ENCODE peak calls at places on chromosomes 11 and 22, in seven cellular contexts. One of them, this sample, is unnamed.
A peak's percentile ranks its signal among the peaks of the same experiment; 100 is the strongest.

GRCh38 chr11:76161261-76161961 is 44.9 kb downstream of the WNT11 start:
- DNase-seq in GM12865: no peak
- DNase-seq in HEK293T: no peak
- DNase-seq in NCI-H1105 treated with DMSO at 0.1 percent for 48 hours: no peak
- DNase-seq in astrocyte of the hippocampus: peak; percentile 57
- DNase-seq in kidney glomerular epithelial cell: no peak
- DNase-seq in Peyer's patch: no peak
- DNase-seq in this sample: peak; percentile 33

GRCh38 chr11:662689-663274 is 25.7 kb downstream of the DRD4 start:
- DNase-seq in kidney glomerular epithelial cell: no peak
- DNase-seq in HEK293T: peak; percentile 70
- DNase-seq in NCI-H1105 treated with DMSO at 0.1 percent for 48 hours: peak; percentile 18
- DNase-seq in GM12865: peak; percentile 63
- DNase-seq in astrocyte of the hippocampus: peak; percentile 75
- DNase-seq in Peyer's patch: peak; percentile 61
- DNase-seq in this sample: peak; percentile 10

GRCh38 chr11:61778357-61778886 is 14.0 kb downstream of the TMEM258 start:
- DNase-seq in astrocyte of the hippocampus: no peak
- DNase-seq in NCI-H1105 treated with DMSO at 0.1 percent for 48 hours: no peak
- DNase-seq in HEK293T: no peak
- DNase-seq in Peyer's patch: no peak
- DNase-seq in kidney glomerular epithelial cell: no peak
- DNase-seq in GM12865: no peak
- DNase-seq in this sample: no peak

GRCh38 chr11:2585566-2586090 is 114.2 kb downstream of the KCNQ1OT1 start:
- DNase-seq in GM12865: no peak
- DNase-seq in astrocyte of the hippocampus: no peak
- DNase-seq in kidney glomerular epithelial cell: no peak
- DNase-seq in NCI-H1105 treated with DMSO at 0.1 percent for 48 hours: no peak
- DNase-seq in Peyer's patch: peak; percentile 4
- DNase-seq in HEK293T: no peak
- DNase-seq in this sample: no peak

GRCh38 chr11:73950869-73951710 is at the start of gene DNAJB13:
- DNase-seq in astrocyte of the hippocampus: peak; percentile 67
- DNase-seq in HEK293T: peak; percentile 78
- DNase-seq in GM12865: peak; percentile 72
- DNase-seq in NCI-H1105 treated with DMSO at 0.1 percent for 48 hours: peak; percentile 39
- DNase-seq in Peyer's patch: no peak
- DNase-seq in kidney glomerular epithelial cell: peak; percentile 46
- DNase-seq in this sample: no peak

GRCh38 chr11:81744336-81745116 is 989.1 kb downstream of the FAM181B start:
- DNase-seq in Peyer's patch: no peak
- DNase-seq in HEK293T: no peak
- DNase-seq in NCI-H1105 treated with DMSO at 0.1 percent for 48 hours: no peak
- DNase-seq in kidney glomerular epithelial cell: no peak
- DNase-seq in astrocyte of the hippocampus: no peak
- DNase-seq in GM12865: no peak
- DNase-seq in this sample: no peak

GRCh38 chr22:36562261-36562835 is 33.4 kb upstream of the EIF3D start:
- DNase-seq in Peyer's patch: no peak
- DNase-seq in kidney glomerular epithelial cell: no peak
- DNase-seq in GM12865: no peak
- DNase-seq in HEK293T: no peak
- DNase-seq in NCI-H1105 treated with DMSO at 0.1 percent for 48 hours: no peak
- DNase-seq in astrocyte of the hippocampus: peak; percentile 31
- DNase-seq in this sample: no peak

GRCh38 chr11:113241190-113242051 is 73.0 kb upstream of the TTC12 start:
- DNase-seq in NCI-H1105 treated with DMSO at 0.1 percent for 48 hours: no peak
- DNase-seq in GM12865: no peak
- DNase-seq in Peyer's patch: no peak
- DNase-seq in HEK293T: no peak
- DNase-seq in kidney glomerular epithelial cell: no peak
- DNase-seq in astrocyte of the hippocampus: peak; percentile 70
- DNase-seq in this sample: peak; percentile 17

GRCh38 chr11:110428956-110429613 is 663 bp upstream of the FDX1 start:
- DNase-seq in GM12865: peak; percentile 52
- DNase-seq in NCI-H1105 treated with DMSO at 0.1 percent for 48 hours: no peak
- DNase-seq in Peyer's patch: peak; percentile 24
- DNase-seq in HEK293T: no peak
- DNase-seq in astrocyte of the hippocampus: no peak
- DNase-seq in kidney glomerular epithelial cell: no peak
- DNase-seq in this sample: no peak

GRCh38 chr11:95788921-95789505 is 569 bp downstream of the FAM76B start:
- DNase-seq in HEK293T: peak; percentile 40
- DNase-seq in NCI-H1105 treated with DMSO at 0.1 percent for 48 hours: peak; percentile 24
- DNase-seq in GM12865: peak; percentile 49
- DNase-seq in astrocyte of the hippocampus: peak; percentile 69
- DNase-seq in Peyer's patch: peak; percentile 30
- DNase-seq in kidney glomerular epithelial cell: no peak
- DNase-seq in this sample: peak; percentile 40

GRCh38 chr11:2586091-2586792 is 113.6 kb downstream of the KCNQ1OT1 start:
- DNase-seq in kidney glomerular epithelial cell: no peak
- DNase-seq in astrocyte of the hippocampus: no peak
- DNase-seq in Peyer's patch: no peak
- DNase-seq in NCI-H1105 treated with DMSO at 0.1 percent for 48 hours: no peak
- DNase-seq in HEK293T: no peak
- DNase-seq in GM12865: no peak
- DNase-seq in this sample: no peak

GRCh38 chr11:124859171-124859570 is 6.1 kb upstream of the ROBO3 start:
- DNase-seq in Peyer's patch: no peak
- DNase-seq in NCI-H1105 treated with DMSO at 0.1 percent for 48 hours: no peak
- DNase-seq in GM12865: no peak
- DNase-seq in HEK293T: no peak
- DNase-seq in kidney glomerular epithelial cell: no peak
- DNase-seq in astrocyte of the hippocampus: no peak
- DNase-seq in this sample: no peak

GRCh38 chr11:92296138-92296515 is 71.5 kb downstream of the FAT3 start:
- DNase-seq in NCI-H1105 treated with DMSO at 0.1 percent for 48 hours: no peak
- DNase-seq in HEK293T: no peak
- DNase-seq in GM12865: no peak
- DNase-seq in Peyer's patch: no peak
- DNase-seq in astrocyte of the hippocampus: peak; percentile 70
- DNase-seq in kidney glomerular epithelial cell: no peak
- DNase-seq in this sample: no peak

GRCh38 chr11:35464308-35464707 is 45.0 kb upstream of the SLC1A2 start:
- DNase-seq in Peyer's patch: no peak
- DNase-seq in HEK293T: no peak
- DNase-seq in kidney glomerular epithelial cell: no peak
- DNase-seq in NCI-H1105 treated with DMSO at 0.1 percent for 48 hours: no peak
- DNase-seq in GM12865: no peak
- DNase-seq in astrocyte of the hippocampus: peak; percentile 35
- DNase-seq in this sample: peak; percentile 13

GRCh38 chr11:1351278-1351937 is 38.3 kb upstream of the BRSK2 start:
- DNase-seq in Peyer's patch: no peak
- DNase-seq in HEK293T: peak; percentile 40
- DNase-seq in kidney glomerular epithelial cell: peak; percentile 36
- DNase-seq in GM12865: peak; percentile 76
- DNase-seq in NCI-H1105 treated with DMSO at 0.1 percent for 48 hours: no peak
- DNase-seq in astrocyte of the hippocampus: no peak
- DNase-seq in this sample: no peak

GRCh38 chr22:32587449-32587848 is 112.8 kb downstream of the FBXO7 start:
- DNase-seq in NCI-H1105 treated with DMSO at 0.1 percent for 48 hours: no peak
- DNase-seq in GM12865: no peak
- DNase-seq in HEK293T: no peak
- DNase-seq in Peyer's patch: no peak
- DNase-seq in kidney glomerular epithelial cell: no peak
- DNase-seq in astrocyte of the hippocampus: no peak
- DNase-seq in this sample: no peak

GRCh38 chr11:89583580-89583979 is 92.4 kb upstream of the NOX4 start:
- DNase-seq in NCI-H1105 treated with DMSO at 0.1 percent for 48 hours: no peak
- DNase-seq in HEK293T: no peak
- DNase-seq in GM12865: no peak
- DNase-seq in astrocyte of the hippocampus: no peak
- DNase-seq in Peyer's patch: no peak
- DNase-seq in kidney glomerular epithelial cell: no peak
- DNase-seq in this sample: no peak

GRCh38 chr22:28942801-28943500 is 59.6 kb downstream of the ZNRF3 start:
- DNase-seq in astrocyte of the hippocampus: no peak
- DNase-seq in NCI-H1105 treated with DMSO at 0.1 percent for 48 hours: no peak
- DNase-seq in GM12865: no peak
- DNase-seq in Peyer's patch: no peak
- DNase-seq in kidney glomerular epithelial cell: no peak
- DNase-seq in HEK293T: no peak
- DNase-seq in this sample: no peak

GRCh38 chr11:69027704-69028372 is 14.8 kb upstream of the MRGPRF start:
- DNase-seq in astrocyte of the hippocampus: no peak
- DNase-seq in NCI-H1105 treated with DMSO at 0.1 percent for 48 hours: no peak
- DNase-seq in HEK293T: no peak
- DNase-seq in Peyer's patch: no peak
- DNase-seq in GM12865: no peak
- DNase-seq in kidney glomerular epithelial cell: no peak
- DNase-seq in this sample: no peak

GRCh38 chr11:112222303-112222702 is 3.9 kb upstream of the PTS start:
- DNase-seq in kidney glomerular epithelial cell: no peak
- DNase-seq in HEK293T: no peak
- DNase-seq in astrocyte of the hippocampus: no peak
- DNase-seq in GM12865: no peak
- DNase-seq in Peyer's patch: no peak
- DNase-seq in NCI-H1105 treated with DMSO at 0.1 percent for 48 hours: no peak
- DNase-seq in this sample: no peak

GRCh38 chr11:94326947-94327346 is 22.6 kb downstream of the IZUMO1R start:
- DNase-seq in NCI-H1105 treated with DMSO at 0.1 percent for 48 hours: no peak
- DNase-seq in GM12865: no peak
- DNase-seq in kidney glomerular epithelial cell: no peak
- DNase-seq in astrocyte of the hippocampus: no peak
- DNase-seq in HEK293T: no peak
- DNase-seq in Peyer's patch: no peak
- DNase-seq in this sample: no peak

GRCh38 chr11:36362902-36363301 is 66.8 kb downstream of the PRR5L start:
- DNase-seq in NCI-H1105 treated with DMSO at 0.1 percent for 48 hours: no peak
- DNase-seq in kidney glomerular epithelial cell: peak; percentile 82
- DNase-seq in GM12865: no peak
- DNase-seq in astrocyte of the hippocampus: peak; percentile 95
- DNase-seq in HEK293T: no peak
- DNase-seq in Peyer's patch: no peak
- DNase-seq in this sample: no peak

GRCh38 chr11:40170076-40170475 is 1289.4 kb downstream of the LRRC4C start:
- DNase-seq in NCI-H1105 treated with DMSO at 0.1 percent for 48 hours: no peak
- DNase-seq in GM12865: no peak
- DNase-seq in Peyer's patch: no peak
- DNase-seq in HEK293T: no peak
- DNase-seq in astrocyte of the hippocampus: peak; percentile 42
- DNase-seq in kidney glomerular epithelial cell: peak; percentile 21
- DNase-seq in this sample: no peak

GRCh38 chr22:20566420-20567260 is 59.2 kb downstream of the MED15 start:
- DNase-seq in kidney glomerular epithelial cell: peak; percentile 61
- DNase-seq in HEK293T: no peak
- DNase-seq in NCI-H1105 treated with DMSO at 0.1 percent for 48 hours: no peak
- DNase-seq in astrocyte of the hippocampus: peak; percentile 82
- DNase-seq in Peyer's patch: peak; percentile 62
- DNase-seq in GM12865: no peak
- DNase-seq in this sample: no peak

GRCh38 chr22:35582861-35583670 is 34.1 kb downstream of the MB start:
- DNase-seq in NCI-H1105 treated with DMSO at 0.1 percent for 48 hours: peak; percentile 71
- DNase-seq in GM12865: peak; percentile 73
- DNase-seq in Peyer's patch: peak; percentile 52
- DNase-seq in kidney glomerular epithelial cell: peak; percentile 72
- DNase-seq in astrocyte of the hippocampus: peak; percentile 82
- DNase-seq in HEK293T: peak; percentile 91
- DNase-seq in this sample: peak; percentile 47

GRCh38 chr11:1391165-1392010 is 1.7 kb downstream of the BRSK2 start:
- DNase-seq in Peyer's patch: no peak
- DNase-seq in GM12865: no peak
- DNase-seq in HEK293T: peak; percentile 35
- DNase-seq in kidney glomerular epithelial cell: no peak
- DNase-seq in NCI-H1105 treated with DMSO at 0.1 percent for 48 hours: peak; percentile 72
- DNase-seq in astrocyte of the hippocampus: no peak
- DNase-seq in this sample: peak; percentile 30

GRCh38 chr11:61775606-61776554 is 16.5 kb downstream of the TMEM258 start:
- DNase-seq in HEK293T: no peak
- DNase-seq in kidney glomerular epithelial cell: no peak
- DNase-seq in GM12865: no peak
- DNase-seq in NCI-H1105 treated with DMSO at 0.1 percent for 48 hours: no peak
- DNase-seq in Peyer's patch: no peak
- DNase-seq in astrocyte of the hippocampus: no peak
- DNase-seq in this sample: no peak

GRCh38 chr11:73252577-73253191 is 19.5 kb upstream of the P2RY6 start:
- DNase-seq in Peyer's patch: no peak
- DNase-seq in kidney glomerular epithelial cell: no peak
- DNase-seq in GM12865: peak; percentile 41
- DNase-seq in astrocyte of the hippocampus: no peak
- DNase-seq in HEK293T: no peak
- DNase-seq in NCI-H1105 treated with DMSO at 0.1 percent for 48 hours: peak; percentile 10
- DNase-seq in this sample: no peak

GRCh38 chr11:68673291-68673930 is 10.9 kb upstream of the GAL start:
- DNase-seq in Peyer's patch: no peak
- DNase-seq in NCI-H1105 treated with DMSO at 0.1 percent for 48 hours: no peak
- DNase-seq in GM12865: no peak
- DNase-seq in kidney glomerular epithelial cell: no peak
- DNase-seq in astrocyte of the hippocampus: peak; percentile 66
- DNase-seq in HEK293T: no peak
- DNase-seq in this sample: no peak

GRCh38 chr11:47786373-47786772 is 19.2 kb upstream of the FNBP4 start:
- DNase-seq in GM12865: no peak
- DNase-seq in Peyer's patch: no peak
- DNase-seq in NCI-H1105 treated with DMSO at 0.1 percent for 48 hours: peak; percentile 72
- DNase-seq in astrocyte of the hippocampus: no peak
- DNase-seq in kidney glomerular epithelial cell: no peak
- DNase-seq in HEK293T: no peak
- DNase-seq in this sample: peak; percentile 12

GRCh38 chr11:3609416-3610265 is 32.2 kb downstream of the ART5 start:
- DNase-seq in Peyer's patch: no peak
- DNase-seq in GM12865: peak; percentile 46
- DNase-seq in HEK293T: peak; percentile 62
- DNase-seq in astrocyte of the hippocampus: peak; percentile 65
- DNase-seq in kidney glomerular epithelial cell: peak; percentile 12
- DNase-seq in NCI-H1105 treated with DMSO at 0.1 percent for 48 hours: peak; percentile 9
- DNase-seq in this sample: peak; percentile 17

GRCh38 chr11:13355191-13355590 is 77.6 kb downstream of the BMAL1 start:
- DNase-seq in HEK293T: no peak
- DNase-seq in NCI-H1105 treated with DMSO at 0.1 percent for 48 hours: no peak
- DNase-seq in Peyer's patch: no peak
- DNase-seq in GM12865: no peak
- DNase-seq in astrocyte of the hippocampus: no peak
- DNase-seq in kidney glomerular epithelial cell: peak; percentile 29
- DNase-seq in this sample: no peak

GRCh38 chr11:135027461-135027860 is 615.4 kb upstream of the B3GAT1 start:
- DNase-seq in astrocyte of the hippocampus: peak; percentile 86
- DNase-seq in kidney glomerular epithelial cell: peak; percentile 44
- DNase-seq in Peyer's patch: no peak
- DNase-seq in NCI-H1105 treated with DMSO at 0.1 percent for 48 hours: no peak
- DNase-seq in GM12865: peak; percentile 34
- DNase-seq in HEK293T: peak; percentile 27
- DNase-seq in this sample: no peak

GRCh38 chr11:12392672-12393071 is 15.3 kb downstream of the PARVA start:
- DNase-seq in Peyer's patch: no peak
- DNase-seq in NCI-H1105 treated with DMSO at 0.1 percent for 48 hours: no peak
- DNase-seq in HEK293T: no peak
- DNase-seq in kidney glomerular epithelial cell: no peak
- DNase-seq in astrocyte of the hippocampus: no peak
- DNase-seq in GM12865: no peak
- DNase-seq in this sample: no peak

GRCh38 chr22:46119729-46120419 is 30.5 kb upstream of the PPARA start:
- DNase-seq in Peyer's patch: no peak
- DNase-seq in GM12865: no peak
- DNase-seq in HEK293T: no peak
- DNase-seq in astrocyte of the hippocampus: peak; percentile 91
- DNase-seq in NCI-H1105 treated with DMSO at 0.1 percent for 48 hours: no peak
- DNase-seq in kidney glomerular epithelial cell: no peak
- DNase-seq in this sample: no peak

GRCh38 chr11:44623716-44624491 is 58.4 kb downstream of the CD82 start:
- DNase-seq in NCI-H1105 treated with DMSO at 0.1 percent for 48 hours: peak; percentile 19
- DNase-seq in HEK293T: no peak
- DNase-seq in astrocyte of the hippocampus: no peak
- DNase-seq in Peyer's patch: peak; percentile 13
- DNase-seq in kidney glomerular epithelial cell: no peak
- DNase-seq in GM12865: no peak
- DNase-seq in this sample: peak; percentile 68

This sample was measured in NCI-H2081.